ENCODE peak calls at places on chromosomes 3 and 15, in ten cellular contexts. I is psoas muscle, S is lung, Z is mammary epithelial cell, R is breast epithelium, T is colonic mucosa, K is coronary artery, G is left ventricle myocardium inferior, X is brain microvascular endothelial cell, Q is endothelial cell of umbilical vein. B is an unnamed sample.

GRCh38 chr3:85387913-85388510 is 429.2 kb downstream of the CADM2 start:
- DNase-seq in I (no peak), S (no peak), Z (no peak), R (no peak), T (no peak), K (no peak), G (no peak), X (no peak), Q (no peak), B (no peak)

GRCh38 chr15:65910341-65910740 is 41.0 kb downstream of the RAB11A start:
- DNase-seq in I (no peak), S (no peak), Z (no peak), R (no peak), T (no peak), K (peak; percentile 41), G (no peak), X (no peak), Q (no peak), B (no peak)

GRCh38 chr3:14862303-14862660 is 43.5 kb downstream of the FGD5 start:
- DNase-seq in I (no peak), S (no peak), Z (no peak), R (no peak), T (no peak), K (no peak), G (no peak), X (no peak), Q (no peak), B (no peak)

GRCh38 chr15:44883219-44883900 is 73.1 kb upstream of the TERB2 start:
- DNase-seq in I (no peak), S (no peak), Z (no peak), R (no peak), T (no peak), K (no peak), G (no peak), X (no peak), Q (no peak), B (no peak)

GRCh38 chr3:29697989-29698388 is 417.1 kb downstream of the RBMS3 start:
- DNase-seq in I (no peak), S (no peak), Z (peak; percentile 5), R (no peak), T (no peak), K (no peak), G (no peak), X (peak; percentile 45), Q (no peak), B (no peak)

GRCh38 chr3:139509631-139510030 is 29.9 kb downstream of the RBP1 start:
- DNase-seq in I (no peak), S (no peak), Z (no peak), R (no peak), T (no peak), K (no peak), G (no peak), X (no peak), Q (no peak), B (peak; percentile 37)

GRCh38 chr3:31536417-31536991 is 3.8 kb downstream of the STT3B start:
- DNase-seq in I (no peak), S (no peak), Z (no peak), R (no peak), T (no peak), K (no peak), G (no peak), X (no peak), Q (no peak), B (no peak)

GRCh38 chr3:60992395-60992794 is 258.9 kb downstream of the FHIT start:
- DNase-seq in I (peak; percentile 16), S (no peak), Z (peak; percentile 29), R (no peak), T (no peak), K (no peak), G (peak; percentile 19), X (no peak), Q (no peak), B (no peak)

GRCh38 chr3:152175576-152175883 is 93.2 kb upstream of the MBNL1 start:
- DNase-seq in I (no peak), S (no peak), Z (peak; percentile 77), R (no peak), T (no peak), K (no peak), G (no peak), X (peak; percentile 86), Q (peak; percentile 72), B (no peak)

GRCh38 chr15:47431501-47431900 is 285.8 kb upstream of the SEMA6D start:
- DNase-seq in I (no peak), S (no peak), Z (peak; percentile 32), R (no peak), T (no peak), K (no peak), G (no peak), X (peak; percentile 98), Q (no peak), B (no peak)

GRCh38 chr15:74378853-74379252 is 11.4 kb upstream of the CYP11A1 start:
- DNase-seq in I (no peak), S (no peak), Z (peak; percentile 66), R (no peak), T (no peak), K (no peak), G (no peak), X (peak; percentile 35), Q (peak; percentile 34), B (no peak)

GRCh38 chr15:70833897-70834765 is 19.8 kb downstream of the LARP6 start:
- DNase-seq in I (no peak), S (no peak), Z (peak; percentile 57), R (no peak), T (no peak), K (no peak), G (no peak), X (peak; percentile 57), Q (peak; percentile 76), B (no peak)

GRCh38 chr3:44981751-44982150 is 5.7 kb downstream of the EXOSC7 start:
- DNase-seq in I (no peak), S (no peak), Z (no peak), R (no peak), T (no peak), K (no peak), G (no peak), X (no peak), Q (no peak), B (no peak)

GRCh38 chr3:123638936-123639680 is 54.3 kb upstream of the HACD2 start:
- DNase-seq in I (no peak), S (no peak), Z (no peak), R (no peak), T (no peak), K (no peak), G (no peak), X (no peak), Q (no peak), B (no peak)

GRCh38 chr15:54575586-54575985 is 597.3 kb downstream of the UNC13C start:
- DNase-seq in I (no peak), S (no peak), Z (no peak), R (no peak), T (no peak), K (no peak), G (no peak), X (no peak), Q (no peak), B (no peak)

DNA sequence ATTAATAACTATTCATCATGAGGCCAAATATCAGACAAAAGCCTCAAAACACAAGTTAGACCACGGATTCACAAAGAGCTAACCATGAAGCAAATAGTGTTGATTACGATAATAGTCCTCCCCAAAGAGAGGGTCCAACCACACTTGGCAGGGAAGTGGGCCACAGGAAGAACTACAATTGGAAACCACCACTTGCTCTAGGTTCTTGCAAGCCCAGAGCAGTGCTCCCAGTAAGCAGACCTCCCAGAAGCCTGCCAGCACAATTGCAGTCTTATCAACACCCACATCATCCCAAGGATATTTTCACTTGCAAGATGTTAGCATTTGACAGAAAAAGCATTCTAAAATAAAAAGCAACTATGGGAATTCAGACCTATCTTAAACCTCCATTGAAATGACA is 11.3 kb downstream of the SETD2 start:
- DNase-seq in I (no peak), S (no peak), Z (no peak), R (no peak), T (no peak), K (no peak), G (no peak), X (no peak), Q (peak; percentile 64), B (no peak)
- H3K4me3 ChIP-seq in I (no peak overlapping the region), S (no peak overlapping the region), Z (no peak overlapping the region), R (no peak overlapping the region), T (no peak overlapping the region), K (no peak overlapping the region), G (no peak overlapping the region), X (no peak overlapping the region), Q (no peak overlapping the region), B (no peak overlapping the region)

GRCh38 chr3:12882336-12883310 is 41.3 kb upstream of the RPL32 start:
- DNase-seq in I (peak; percentile 4), S (no peak), Z (no peak), R (no peak), T (no peak), K (no peak), G (no peak), X (no peak), Q (no peak), B (no peak)
- H3K27ac ChIP-seq in I (no peak overlapping the region), S (no peak overlapping the region), Z (no peak overlapping the region), R (no peak overlapping the region), T (no peak overlapping the region), K (no peak overlapping the region), G (no peak overlapping the region), X (no peak overlapping the region), Q (no peak overlapping the region), B (no peak overlapping the region)

DNA sequence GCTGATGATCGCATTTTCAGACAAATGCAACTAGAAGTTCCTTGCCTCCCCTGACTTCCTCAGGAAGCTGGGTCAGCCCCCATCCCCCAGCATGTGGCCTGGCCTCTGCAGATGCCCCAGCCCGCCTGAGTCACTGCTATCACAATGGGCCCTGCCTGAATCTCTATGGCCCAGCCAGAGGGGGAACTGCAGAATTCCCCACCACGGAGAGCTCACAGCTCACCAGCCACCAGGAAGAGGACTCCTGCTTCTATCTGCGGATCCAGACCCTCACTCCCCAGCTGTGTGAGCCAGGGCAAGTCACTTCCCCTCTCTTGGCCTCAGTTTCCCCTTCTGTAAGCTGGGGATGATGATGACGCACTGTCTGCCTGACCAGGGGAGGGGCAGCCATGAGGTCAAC is 6.9 kb downstream of the PLXND1 start:
- DNase-seq in I (peak; percentile 70), S (peak; percentile 56), Z (no peak), R (no peak), T (no peak), K (no peak), G (peak; percentile 71), X (peak; percentile 80), Q (peak; percentile 94), B (no peak)
- H3K4me3 ChIP-seq in I (peak overlapping the region; percentile 39), S (no peak overlapping the region), Z (no peak overlapping the region), R (no peak overlapping the region), T (no peak overlapping the region), K (peak overlapping the region; percentile 42), G (peak overlapping the region; percentile 82), X (no peak overlapping the region), Q (no peak overlapping the region), B (no peak overlapping the region)

DNA sequence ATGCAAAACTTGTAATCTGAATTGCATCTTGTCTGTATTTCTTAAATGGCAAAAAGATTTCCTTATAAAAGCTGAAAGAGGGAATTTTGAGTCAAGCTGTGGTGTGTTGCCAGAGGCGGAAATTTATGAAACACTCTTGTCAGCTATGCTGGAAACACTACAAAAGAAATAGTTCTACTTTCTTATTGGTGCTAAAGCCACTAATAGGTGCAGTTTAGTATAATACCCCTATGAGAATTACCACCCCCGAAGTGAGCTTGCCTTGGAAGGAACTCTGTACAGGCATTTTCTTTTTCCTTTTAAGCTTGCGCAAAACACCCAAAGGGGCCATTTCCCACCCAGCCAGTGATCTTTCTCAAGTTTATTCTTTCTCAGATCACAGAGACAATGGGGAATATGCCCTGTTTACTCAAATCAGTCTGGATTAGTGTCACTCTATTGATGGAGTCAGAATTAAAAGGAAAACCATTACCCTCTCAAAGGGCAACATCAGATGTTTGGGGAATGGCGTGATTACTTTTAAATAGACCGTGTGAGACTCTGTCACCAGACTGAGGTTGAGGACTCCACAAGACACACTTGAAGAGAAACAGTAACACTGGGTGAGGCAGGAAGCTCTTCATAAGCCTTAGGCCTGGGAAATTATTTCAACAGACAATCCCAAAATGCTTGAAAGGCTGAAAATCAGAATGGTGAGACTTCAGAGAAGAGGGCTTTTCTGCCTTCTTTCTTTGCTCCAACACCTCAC is 166.1 kb downstream of the TP63 start:
- DNase-seq in I (no peak), S (no peak), Z (no peak), R (no peak), T (no peak), K (no peak), G (no peak), X (no peak), Q (no peak), B (no peak)
- H3K27ac ChIP-seq in I (no peak overlapping the region), S (no peak overlapping the region), Z (peak overlapping the region; percentile 42), R (peak overlapping the region; percentile 71), T (no peak overlapping the region), K (no peak overlapping the region), G (no peak overlapping the region), X (no peak overlapping the region), Q (no peak overlapping the region), B (no peak overlapping the region)

B was measured in small intestine.